ENCODE peak calls at places on chromosomes 6 and 20, in six cellular contexts. E is Ammon's horn, M is Karpas-422, L is tibial artery, P is nucleus accumbens, N is ecto neural progenitor cell. T is an unnamed sample.
A peak's percentile ranks its signal among the peaks of the same experiment; 100 is the strongest.

GRCh38 chr6:11242709-11243108 is 10.2 kb upstream of the NEDD9 start:
- DNase-seq in L (no peak), P (no peak), E (no peak), N (no peak), M (no peak), T (no peak)

GRCh38 chr6:144217797-144218196 is 67.3 kb upstream of the UTRN start:
- DNase-seq in M (no peak), N (no peak), E (no peak), L (no peak), P (no peak), T (no peak)

GRCh38 chr6:146972526-146972925 is 231.7 kb upstream of the STXBP5 start:
- DNase-seq in L (no peak), E (no peak), M (no peak), N (no peak), P (no peak), T (no peak)

GRCh38 chr20:36871640-36872570 is 4.0 kb upstream of the TLDC2 start:
- DNase-seq in N (no peak), M (no peak), L (no peak), P (no peak), E (no peak), T (no peak)

GRCh38 chr6:15793288-15793687 is 130.5 kb upstream of the DTNBP1 start:
- DNase-seq in N (no peak), M (no peak), E (no peak), L (no peak), P (no peak), T (no peak)

GRCh38 chr6:118382126-118382525 is 166.0 kb upstream of the PLN start:
- DNase-seq in P (no peak), M (no peak), L (no peak), N (no peak), E (no peak), T (no peak)

GRCh38 chr6:15066433-15067337 is 179.2 kb upstream of the JARID2 start:
- DNase-seq in E (peak; percentile 59), P (no peak), N (no peak), M (no peak), L (peak; percentile 76), T (no peak)

GRCh38 chr6:37698264-37699137 is 818 bp upstream of the MDGA1 start:
- DNase-seq in N (peak; percentile 79), L (no peak), E (peak; percentile 45), P (peak; percentile 28), M (no peak), T (no peak)

GRCh38 chr6:153058291-153058690 is 55.8 kb upstream of the MTRF1L start:
- DNase-seq in M (no peak), P (no peak), L (no peak), N (no peak), E (no peak), T (no peak)

GRCh38 chr6:87944541-87944954 is 103.1 kb upstream of the SPACA1 start:
- DNase-seq in L (peak; percentile 89), E (peak; percentile 59), M (no peak), P (peak; percentile 31), N (no peak), T (no peak)

GRCh38 chr20:31839782-31840487 is 5.5 kb downstream of the FOXS1 start:
- DNase-seq in N (no peak), P (no peak), E (no peak), M (no peak), L (no peak), T (no peak)

GRCh38 chr6:157428418-157429202 is 47.6 kb downstream of the ZDHHC14 start:
- DNase-seq in M (no peak), L (no peak), N (no peak), E (no peak), P (no peak), T (no peak)

GRCh38 chr20:63508072-63508768 is 9.3 kb upstream of the EEF1A2 start:
- DNase-seq in M (no peak), L (no peak), E (no peak), N (no peak), P (no peak), T (no peak)

GRCh38 chr6:37127961-37128862 is 41.7 kb upstream of the PIM1 start:
- DNase-seq in L (no peak), N (no peak), P (no peak), E (no peak), M (no peak), T (no peak)

GRCh38 chr6:166644631-166645030 is 17.6 kb upstream of the RPS6KA2 start:
- DNase-seq in L (no peak), E (no peak), P (no peak), N (no peak), M (no peak), T (no peak)

GRCh38 chr6:160378218-160378617 is 30.0 kb downstream of the SLC22A3 start:
- DNase-seq in L (no peak), N (no peak), P (no peak), E (no peak), M (no peak), T (no peak)

GRCh38 chr6:42171813-42172595 is 1.2 kb upstream of the GUCA1A start:
- DNase-seq in L (no peak), N (no peak), M (no peak), E (no peak), P (no peak), T (no peak)

GRCh38 chr6:145071836-145072235 is 663.5 kb downstream of the EPM2A start:
- DNase-seq in L (no peak), M (no peak), P (no peak), N (no peak), E (no peak), T (no peak)

GRCh38 chr6:107657755-107658461 is 166.2 kb downstream of the SCML4 start:
- DNase-seq in L (peak; percentile 75), E (no peak), N (no peak), M (peak; percentile 97), P (no peak), T (no peak)

GRCh38 chr6:47033029-47033796 is 8.9 kb downstream of the ADGRF1 start:
- DNase-seq in M (no peak), E (no peak), P (no peak), L (no peak), N (no peak), T (no peak)

GRCh38 chr20:62417981-62418708 is 9.2 kb downstream of the RBBP8NL start:
- DNase-seq in P (no peak), E (no peak), N (no peak), M (no peak), L (no peak), T (no peak)

GRCh38 chr6:73580247-73581149 is 59.7 kb upstream of the EEF1A1 start:
- DNase-seq in E (peak; percentile 91), N (peak; percentile 92), L (peak; percentile 92), P (peak; percentile 79), M (no peak), T (no peak)

GRCh38 chr6:89675949-89676753 is 37.6 kb upstream of the LYRM2 start:
- DNase-seq in N (no peak), M (no peak), L (no peak), P (no peak), E (no peak), T (no peak)

GRCh38 chr6:87396595-87397392 is 11.0 kb upstream of the CFAP206 start:
- DNase-seq in M (peak; percentile 77), N (no peak), P (no peak), L (no peak), E (peak; percentile 16), T (no peak)

GRCh38 chr6:127212376-127212775 is 54.3 kb upstream of the RNF146 start:
- DNase-seq in E (no peak), P (no peak), L (no peak), N (no peak), M (no peak), T (no peak)

GRCh38 chr20:57693002-57693582 is 16.7 kb downstream of the PMEPA1 start:
- DNase-seq in L (no peak), E (no peak), M (no peak), N (no peak), P (no peak), T (no peak)

GRCh38 chr6:112289039-112289566 is 34.7 kb upstream of the LAMA4 start:
- DNase-seq in E (no peak), M (no peak), P (no peak), N (no peak), L (peak; percentile 85), T (no peak)

GRCh38 chr6:107313776-107314175 is 145.6 kb downstream of the PDSS2 start:
- DNase-seq in E (no peak), N (no peak), P (no peak), M (no peak), L (no peak), T (no peak)

GRCh38 chr6:126051739-126052138 is 65.4 kb downstream of the TRMT11 start:
- DNase-seq in N (no peak), E (no peak), P (no peak), L (no peak), M (no peak), T (no peak)

GRCh38 chr6:44831002-44831610 is 443.6 kb downstream of the CDC5L start:
- DNase-seq in N (no peak), P (no peak), M (no peak), E (no peak), L (no peak), T (no peak)

GRCh38 chr6:154223296-154223695 is 133.3 kb downstream of the IPCEF1 start:
- DNase-seq in N (no peak), P (no peak), M (no peak), E (no peak), L (no peak), T (no peak)